ENCODE peak calls at places on chromosomes 5 and 9, in nine cellular contexts. P, A, H, T, O, N, X, F and C are unnamed samples. For H3K4me1, the result is how much of the 10 kb centered on the place peaks cover.

GRCh38 chr5:134053840-134054338 is 49.1 kb upstream of the VDAC1 start:
- DNase-seq in A (no peak), P (no peak), O (no peak), N (peak), X (peak), T (peak), H (no peak), F (no peak), C (no peak)

GRCh38 chr5:106290841-106291240 is 1379.9 kb downstream of the EFNA5 start:
- DNase-seq in A (no peak), P (no peak), T (no peak), F (no peak), H (no peak), X (no peak), O (no peak), N (peak), C (no peak)

GRCh38 chr5:137300411-137301240 is 198.5 kb downstream of the SPOCK1 start:
- DNase-seq in H (no peak), O (no peak), N (peak), P (no peak), A (no peak), T (no peak), F (no peak), X (no peak), C (no peak)

GRCh38 chr5:132250547-132250946 is 6.9 kb upstream of the PDLIM4 start:
- DNase-seq in P (no peak), H (no peak), O (no peak), T (no peak), A (no peak), X (no peak), N (no peak), F (no peak), C (no peak)

GRCh38 chr5:170363671-170364070 is 25.5 kb downstream of the KCNMB1 start:
- DNase-seq in P (no peak), N (no peak), A (no peak), H (no peak), O (no peak), T (no peak), X (no peak), F (no peak), C (no peak)

GRCh38 chr9:5095795-5096194 is 89.6 kb downstream of the INSL6 start:
- DNase-seq in N (no peak), O (no peak), X (no peak), F (no peak), H (no peak), T (peak), A (no peak), P (no peak), C (no peak)

GRCh38 chr5:174549254-174549653 is 175.1 kb upstream of the MSX2 start:
- DNase-seq in P (no peak), H (no peak), N (no peak), A (no peak), O (no peak), F (peak), X (no peak), T (no peak), C (no peak)

GRCh38 chr5:101678494-101679193 is 617.4 kb downstream of the SLCO4C1 start:
- DNase-seq in H (peak), T (peak), X (peak), F (no peak), O (peak), P (peak), N (peak), A (peak), C (no peak)

GRCh38 chr5:158119852-158120708 is 261.1 kb upstream of the CLINT1 start:
- DNase-seq in N (peak), O (no peak), A (no peak), X (no peak), P (no peak), H (no peak), F (no peak), T (no peak), C (no peak)

GRCh38 chr9:13719410-13719809 is 439.9 kb upstream of the MPDZ start:
- DNase-seq in H (no peak), T (no peak), O (no peak), F (no peak), N (peak), X (no peak), A (no peak), P (no peak), C (no peak)

GRCh38 chr9:37466037-37466709 is 923 bp upstream of the ZBTB5 start:
- DNase-seq in H (peak), N (peak), T (peak), X (peak), A (peak), P (peak), F (peak), O (peak), C (peak)

DNA sequence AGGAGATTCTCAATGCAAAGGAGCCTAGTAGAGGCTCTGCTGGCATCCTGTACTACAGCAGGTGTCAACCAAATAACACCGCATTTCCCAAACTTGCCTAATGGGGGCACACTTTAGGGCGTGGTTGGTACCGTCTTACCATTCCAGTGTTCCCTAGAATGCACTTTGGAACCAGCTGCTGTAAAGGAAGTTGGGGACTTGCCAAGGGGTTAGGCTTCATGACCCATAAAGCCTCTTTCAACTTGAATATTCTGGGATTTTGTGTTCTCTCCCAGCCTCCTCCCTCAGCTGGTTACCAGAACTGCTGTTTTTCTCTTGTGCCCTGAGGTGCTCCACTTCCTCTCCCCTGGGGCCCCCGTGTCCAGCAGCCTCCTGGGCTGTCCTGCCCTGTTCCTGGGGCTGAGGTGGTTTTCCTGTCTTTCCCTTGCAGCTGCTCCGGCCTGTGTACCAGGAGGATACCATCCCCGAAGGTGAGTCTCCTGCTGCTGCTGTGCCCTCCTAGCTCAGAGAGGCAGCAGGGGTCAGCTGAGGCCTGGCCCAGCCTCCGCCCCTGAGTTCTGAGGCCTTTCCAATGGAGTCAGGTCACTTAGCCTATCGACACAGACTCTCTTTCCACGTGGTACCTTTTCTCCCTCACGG is 44.7 kb downstream of the RGS3 start:
- DNase-seq in H (no peak), A (no peak), X (peak), F (no peak), P (no peak), N (no peak), O (peak), T (peak), C (no peak)
- TF ChIP-seq CTCF in H (no peak), A (no peak), X (peak), F (no peak), P (no peak), N (no peak), O (no peak), T (peak), C (no peak)

GRCh38 chr5:1785984-1786383 is 13.7 kb downstream of the MRPL36 start:
- DNase-seq in P (peak), O (no peak), A (no peak), N (no peak), F (no peak), H (no peak), X (no peak), T (no peak), C (no peak)
- H3K4me1 ChIP-seq in P (under half), O (under half), A (under half), N (under half), F (under half), H (under half), X (under half), T (under half), C (under half)

GRCh38 chr5:8363133-8363532 is 494.2 kb downstream of the MTRR start:
- DNase-seq in F (no peak), T (no peak), H (no peak), A (no peak), O (no peak), X (no peak), N (peak), P (no peak), C (no peak)
- TF ChIP-seq CTCF in F (no peak), T (no peak), H (no peak), A (no peak), O (no peak), X (no peak), N (no peak), P (no peak), C (no peak)

DNA sequence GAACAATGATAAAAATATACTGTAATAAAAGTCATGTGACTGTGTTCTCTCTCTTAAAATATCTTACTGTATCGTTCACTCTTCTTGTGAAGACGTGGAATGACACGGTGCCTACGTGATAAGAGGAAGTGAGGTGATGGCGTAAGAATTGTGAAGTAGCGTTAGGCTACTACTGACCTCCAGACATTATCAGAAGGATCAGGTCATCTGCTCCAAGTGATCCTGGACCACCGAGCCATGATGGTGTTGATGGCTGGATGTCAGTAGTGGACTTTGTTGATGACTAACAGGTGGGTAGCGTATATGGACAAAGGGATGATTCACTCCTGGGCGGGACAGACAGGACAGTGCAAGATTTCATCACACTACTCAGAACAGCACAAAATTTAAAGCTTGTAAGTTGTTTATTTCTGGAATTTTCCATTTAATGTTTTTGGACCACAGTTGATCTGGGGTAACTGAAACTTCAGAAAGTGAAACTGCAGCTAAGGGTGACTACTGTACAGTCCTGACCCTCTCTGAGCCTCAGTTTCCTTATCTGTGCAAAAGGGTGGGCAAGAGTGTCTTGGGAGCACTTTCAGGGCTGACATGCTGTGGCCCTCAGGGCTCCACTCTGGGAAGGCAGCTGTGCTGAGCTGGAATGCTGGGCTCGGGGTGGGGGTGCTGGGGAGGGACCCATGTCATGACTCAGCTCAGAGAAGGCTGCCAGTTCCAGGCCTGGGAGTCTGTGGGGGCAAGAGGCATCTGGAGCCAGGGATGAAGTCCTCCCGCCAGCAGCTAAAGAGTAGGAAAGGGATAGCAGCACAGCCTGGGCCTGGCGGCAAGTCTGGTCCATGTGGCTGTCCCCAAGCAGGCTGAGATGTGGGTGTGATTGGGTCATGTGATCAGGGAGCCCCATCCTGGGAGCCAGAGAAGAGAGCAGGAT is 12.6 kb downstream of the PDGFRB start:
- DNase-seq in F (peak), A (no peak), T (no peak), H (no peak), N (peak), P (peak), O (peak), X (peak), C (peak)
- H3K4me1 ChIP-seq in F (half or more), A (under half), T (under half), H (under half), N (half or more), P (half or more), O (under half), X (under half), C (half or more)

DNA sequence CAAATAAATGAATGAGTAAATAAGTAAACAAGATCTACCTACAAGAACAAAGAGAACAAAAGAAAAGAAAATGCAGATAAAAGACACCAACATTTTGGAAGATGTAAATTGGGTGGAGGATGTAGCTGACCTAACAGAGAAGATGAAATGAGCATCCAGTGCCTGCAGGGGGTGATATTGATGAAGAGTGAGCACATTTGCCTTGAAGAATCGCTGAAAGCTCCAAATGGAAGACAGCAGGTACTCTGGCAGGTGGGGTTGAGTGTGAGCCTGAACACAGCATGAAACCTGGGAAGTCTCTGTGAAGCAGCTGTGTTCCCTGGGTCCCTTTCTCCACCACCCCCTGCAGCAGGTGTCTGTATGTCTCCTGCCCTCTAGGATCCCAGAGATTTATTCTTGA is 125.6 kb downstream of the NXNL2 start:
- DNase-seq in T (peak), P (no peak), N (no peak), F (no peak), H (peak), X (peak), A (peak), O (no peak), C (no peak)
- TF ChIP-seq CTCF in T (peak), P (no peak), N (peak), F (no peak), H (peak), X (peak), A (peak), O (no peak), C (no peak)

GRCh38 chr5:96718635-96719077 is 56.5 kb downstream of the CAST start:
- DNase-seq in A (no peak), P (peak), H (no peak), O (peak), X (no peak), N (peak), T (peak), F (no peak), C (no peak)

GRCh38 chr5:96717874-96718273 is 55.7 kb downstream of the CAST start:
- DNase-seq in H (no peak), N (no peak), P (no peak), O (no peak), T (no peak), A (no peak), X (no peak), F (no peak), C (no peak)

GRCh38 chr5:96716716-96717115 is 54.5 kb downstream of the CAST start:
- DNase-seq in O (no peak), X (no peak), A (no peak), P (no peak), N (no peak), F (no peak), H (no peak), T (no peak), C (no peak)

GRCh38 chr5:96721351-96721970 is 59.3 kb downstream of the CAST start:
- DNase-seq in F (no peak), P (no peak), X (no peak), H (no peak), A (no peak), N (no peak), O (no peak), T (no peak), C (no peak)

DNA sequence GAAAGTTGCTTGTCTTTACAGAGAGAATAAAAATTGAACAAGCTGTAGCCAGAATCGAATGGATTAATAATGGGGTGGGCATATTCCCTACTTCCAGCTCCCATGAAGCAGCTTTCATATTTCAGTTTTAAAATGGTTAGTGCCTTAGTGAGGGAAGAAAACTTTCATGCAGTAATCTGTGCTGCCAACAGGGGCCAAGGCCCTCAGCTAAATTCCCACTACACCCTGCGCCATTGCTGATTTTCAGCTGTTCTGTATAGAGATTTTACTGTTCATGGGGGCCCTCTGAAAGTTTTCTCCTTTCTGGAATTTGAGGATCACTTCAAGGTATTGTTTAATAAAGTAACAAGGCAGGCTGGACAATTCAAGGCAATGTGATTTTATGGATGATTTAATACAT is 58.2 kb downstream of the CAST start:
- DNase-seq in O (no peak), X (no peak), P (no peak), A (no peak), T (peak), N (no peak), H (no peak), F (no peak), C (no peak)
- H3K4me1 ChIP-seq in O (half or more), X (under half), P (half or more), A (under half), T (under half), N (under half), H (under half), F (under half), C (half or more)

GRCh38 chr5:146088098-146088497 is 17.3 kb downstream of the PLAC8L1 start:
- DNase-seq in F (no peak), T (no peak), A (no peak), X (no peak), P (no peak), N (no peak), O (no peak), H (no peak), C (no peak)
- TF ChIP-seq CTCF in F (no peak), T (no peak), A (no peak), X (no peak), P (no peak), N (no peak), O (no peak), H (no peak), C (no peak)

GRCh38 chr5:150771034-150771795 is 7.3 kb upstream of the SMIM3 start:
- DNase-seq in A (no peak), T (no peak), X (no peak), H (no peak), F (no peak), N (no peak), P (no peak), O (no peak), C (no peak)
- H3K4me1 ChIP-seq in A (under half), T (under half), X (under half), H (under half), F (under half), N (under half), P (under half), O (under half), C (under half)

GRCh38 chr5:78758169-78758839 is 109.7 kb upstream of the LHFPL2 start:
- DNase-seq in H (peak), P (no peak), A (no peak), T (no peak), X (no peak), N (peak), O (no peak), F (no peak), C (no peak)

GRCh38 chr5:78754655-78755054 is 106.1 kb upstream of the LHFPL2 start:
- DNase-seq in O (no peak), F (no peak), P (no peak), T (no peak), H (no peak), X (no peak), N (no peak), A (no peak), C (no peak)

GRCh38 chr5:78756853-78757252 is 108.3 kb upstream of the LHFPL2 start:
- DNase-seq in N (no peak), T (no peak), X (no peak), A (no peak), O (no peak), H (no peak), P (no peak), F (no peak), C (no peak)

GRCh38 chr5:78755822-78756429 is 107.4 kb upstream of the LHFPL2 start:
- DNase-seq in H (no peak), O (no peak), F (no peak), X (no peak), P (no peak), A (no peak), N (no peak), T (no peak), C (no peak)

GRCh38 chr5:78757269-78758053 is 108.9 kb upstream of the LHFPL2 start:
- DNase-seq in A (no peak), X (no peak), N (peak), T (no peak), O (no peak), F (no peak), P (peak), H (peak), C (no peak)
- TF ChIP-seq CTCF in A (no peak), X (no peak), N (no peak), T (no peak), O (no peak), F (no peak), P (no peak), H (no peak), C (no peak)

DNA sequence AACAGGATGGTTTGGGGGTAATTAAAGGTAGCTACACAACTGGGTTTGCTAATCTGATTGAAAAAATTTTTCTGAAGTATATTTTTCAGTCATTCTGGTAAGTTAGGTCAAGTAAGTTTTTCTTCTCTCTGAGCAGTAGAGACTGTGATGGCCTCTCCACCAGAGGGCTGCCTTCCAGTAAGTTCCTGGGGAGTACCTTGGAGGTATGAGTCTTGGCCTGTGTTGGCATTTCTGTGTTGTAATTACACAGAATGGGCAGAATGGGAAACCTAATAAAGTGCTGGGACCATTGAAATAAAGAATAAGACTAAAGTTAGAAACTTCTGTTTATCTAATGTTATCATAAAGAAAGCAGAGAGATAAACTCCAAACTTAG is 430.8 kb downstream of the ARHGEF28 start:
- DNase-seq in N (peak), A (peak), P (no peak), H (peak), X (no peak), O (peak), F (no peak), T (peak), C (no peak)
- H3K4me1 ChIP-seq in N (under half), A (under half), P (under half), H (under half), X (under half), O (under half), F (under half), T (under half), C (under half)